ENCODE peak calls at places on chromosomes 3 and 15, in five cellular contexts. B is activated CD8-positive, alpha-beta memory T cell treated with anti-CD3 and anti-CD28 coated beads for 48 hours; I is germinal center; M is posterior vena cava; N is NCI-H1436 treated with DMSO at 0.1 percent for 48 hours. L is an unnamed sample.
A peak's percentile ranks its signal among the peaks of the same experiment; 100 is the strongest.

GRCh38 chr15:93109370-93110105 is 20.5 kb upstream of the RGMA start:
- DNase-seq in B (no peak), I (no peak), M (no peak), N (no peak), L (no peak)

GRCh38 chr15:40846846-40847224 is 3.0 kb downstream of the SPINT1 start:
- DNase-seq in B (no peak), I (no peak), M (peak; percentile 32), N (no peak), L (no peak)

GRCh38 chr3:25904248-25904647 is 114.4 kb downstream of the OXSM start:
- DNase-seq in B (no peak), I (no peak), M (no peak), N (no peak), L (no peak)

GRCh38 chr3:195893121-195893449 is 15.3 kb downstream of the TNK2 start:
- DNase-seq in B (no peak), I (no peak), M (no peak), N (no peak), L (no peak)

GRCh38 chr3:193052294-193052693 is 134.6 kb upstream of the MB21D2 start:
- DNase-seq in B (no peak), I (no peak), M (no peak), N (no peak), L (no peak)

GRCh38 chr15:71079208-71080044 is 35.8 kb upstream of the THSD4 start:
- DNase-seq in B (no peak), I (no peak), M (no peak), N (no peak), L (no peak)

GRCh38 chr3:37526511-37526910 is 335.2 kb upstream of the CTDSPL start:
- DNase-seq in B (no peak), I (no peak), M (peak; percentile 94), N (no peak), L (no peak)

GRCh38 chr3:72953325-72953956 is 43.2 kb upstream of the PPP4R2 start:
- DNase-seq in B (no peak), I (no peak), M (no peak), N (no peak), L (no peak)

GRCh38 chr15:86362556-86362955 is 282.9 kb downstream of the AGBL1 start:
- DNase-seq in B (no peak), I (no peak), M (no peak), N (no peak), L (no peak)

GRCh38 chr15:48371550-48371949 is 40.3 kb downstream of the DUT start:
- DNase-seq in B (no peak), I (no peak), M (no peak), N (no peak), L (no peak)

GRCh38 chr3:69319652-69320051 is 66.2 kb downstream of the FRMD4B start:
- DNase-seq in B (no peak), I (no peak), M (no peak), N (no peak), L (no peak)

GRCh38 chr3:62287528-62287927 is 85.8 kb downstream of the FEZF2 start:
- DNase-seq in B (no peak), I (peak; percentile 3), M (no peak), N (no peak), L (no peak)

GRCh38 chr3:23277688-23278087 is 74.6 kb downstream of the UBE2E2 start:
- DNase-seq in B (no peak), I (no peak), M (no peak), N (no peak), L (no peak)

GRCh38 chr3:54294214-54294613 is 171.9 kb downstream of the CACNA2D3 start:
- DNase-seq in B (no peak), I (no peak), M (no peak), N (no peak), L (no peak)

GRCh38 chr3:77053769-77054168 is 13.9 kb downstream of the ROBO2 start:
- DNase-seq in B (no peak), I (no peak), M (no peak), N (no peak), L (no peak)

GRCh38 chr3:42499478-42499871 is 3.0 kb upstream of the VIPR1 start:
- DNase-seq in B (no peak), I (no peak), M (peak; percentile 47), N (no peak), L (no peak)

L was measured in omental fat pad.